ENCODE peak calls at places on chromosomes 7 and 10, in four cellular contexts. S, U, A and Y are unnamed samples.
A peak's percentile ranks its signal among the peaks of the same experiment; 100 is the strongest.

GRCh38 chr7:30309842-30310435 is 25.5 kb downstream of the ZNRF2 start:
- DNase-seq in A (no peak), S (no peak), U (no peak), Y (no peak)

GRCh38 chr10:65518379-65518778 is 1407.5 kb upstream of the LRRTM3 start:
- DNase-seq in S (peak; percentile 72), A (no peak), U (peak; percentile 33), Y (no peak)

GRCh38 chr10:24339387-24339786 is 130.4 kb downstream of the KIAA1217 start:
- DNase-seq in U (no peak), S (no peak), A (no peak), Y (no peak)

GRCh38 chr10:71933651-71934050 is 30.5 kb upstream of the CHST3 start:
- DNase-seq in S (no peak), A (no peak), U (no peak), Y (no peak)

GRCh38 chr7:121273467-121274167 is 55.2 kb upstream of the WNT16 start:
- DNase-seq in S (no peak), U (no peak), A (no peak), Y (no peak)

GRCh38 chr7:26331789-26332188 is 40.1 kb downstream of the SNX10 start:
- DNase-seq in U (no peak), S (no peak), A (no peak), Y (no peak)

GRCh38 chr7:38303866-38304265 is 30.4 kb upstream of the TARP start:
- DNase-seq in U (no peak), A (no peak), S (no peak), Y (no peak)

GRCh38 chr10:31148955-31149354 is 117.3 kb upstream of the ZNF438 start:
- DNase-seq in S (no peak), U (no peak), A (no peak), Y (no peak)

GRCh38 chr10:69180525-69181204 is 631 bp downstream of the SUPV3L1 start:
- DNase-seq in U (peak; percentile 13), S (peak; percentile 17), A (no peak), Y (no peak)

GRCh38 chr10:131049051-131049450 is 262.5 kb downstream of the TCERG1L start:
- DNase-seq in U (no peak), A (no peak), S (no peak), Y (no peak)

GRCh38 chr10:13831711-13832110 is 244.9 kb downstream of the PRPF18 start:
- DNase-seq in U (no peak), S (no peak), A (no peak), Y (no peak)

GRCh38 chr7:45624392-45624760 is 50.2 kb downstream of the ADCY1 start:
- DNase-seq in A (no peak), U (no peak), S (no peak), Y (no peak)

GRCh38 chr10:110977662-110978061 is 58.3 kb downstream of the SHOC2 start:
- DNase-seq in A (no peak), S (peak; percentile 70), U (no peak), Y (no peak)

GRCh38 chr7:50956522-50957155 is 173.9 kb upstream of the GRB10 start:
- DNase-seq in A (no peak), S (no peak), U (no peak), Y (no peak)

GRCh38 chr7:50953820-50954219 is 171.1 kb upstream of the GRB10 start:
- DNase-seq in A (no peak), U (peak; percentile 65), S (peak; percentile 73), Y (no peak)

GRCh38 chr7:50953303-50953702 is 170.6 kb upstream of the GRB10 start:
- DNase-seq in U (no peak), A (no peak), S (no peak), Y (no peak)

GRCh38 chr7:50954245-50954644 is 171.5 kb upstream of the GRB10 start:
- DNase-seq in U (no peak), A (no peak), S (no peak), Y (no peak)

GRCh38 chr7:50954716-50955115 is 172.0 kb upstream of the GRB10 start:
- DNase-seq in A (no peak), U (no peak), S (no peak), Y (no peak)
- H3K27me3 ChIP-seq in A (no peaks in the 10 kb centered on the region), U (no peaks in the 10 kb centered on the region), S (no peaks in the 10 kb centered on the region), Y (no peaks in the 10 kb centered on the region)

GRCh38 chr10:84201682-84202081 is 7.3 kb downstream of the CDHR1 start:
- DNase-seq in A (no peak), S (no peak), U (no peak), Y (no peak)

GRCh38 chr10:84200537-84201243 is 6.4 kb downstream of the CDHR1 start:
- DNase-seq in U (no peak), A (no peak), S (no peak), Y (no peak)

GRCh38 chr10:84202349-84202748 is 8.0 kb downstream of the CDHR1 start:
- DNase-seq in A (no peak), S (no peak), U (no peak), Y (no peak)

GRCh38 chr10:84198206-84198915 is 4.0 kb downstream of the CDHR1 start:
- DNase-seq in U (no peak), A (no peak), S (no peak), Y (no peak)

DNA sequence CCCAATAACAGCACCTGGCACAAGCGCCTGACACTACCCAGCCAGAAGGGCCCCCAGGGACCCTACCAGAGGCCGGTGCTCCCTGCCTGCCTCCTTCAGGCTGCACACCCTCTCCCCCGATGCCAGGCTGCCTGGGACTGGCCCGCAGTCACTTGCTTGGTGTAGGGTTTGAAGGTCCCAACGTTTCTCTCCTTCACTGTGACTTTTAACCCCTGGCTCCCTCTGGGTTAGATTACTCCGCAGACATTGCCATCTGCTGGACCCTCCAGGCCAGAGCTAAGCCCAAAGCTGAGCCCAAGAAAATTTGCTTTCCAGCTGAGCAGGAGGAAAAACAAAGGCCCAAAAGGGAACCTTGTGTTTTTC is 6.9 kb downstream of the CDHR1 start:
- DNase-seq in S (no peak), U (no peak), A (no peak), Y (no peak)
- TF ChIP-seq CTCF in S (no peak), U (no peak), A (no peak), Y (no peak)

GRCh38 chr7:1424041-1424440 is 35.2 kb downstream of the MICALL2 start:
- DNase-seq in U (no peak), A (no peak), S (no peak), Y (no peak)

GRCh38 chr7:1421946-1422345 is 37.3 kb downstream of the MICALL2 start:
- DNase-seq in S (no peak), U (no peak), A (no peak), Y (no peak)

GRCh38 chr7:1421020-1421790 is 38.1 kb downstream of the MICALL2 start:
- DNase-seq in U (no peak), S (no peak), A (no peak), Y (no peak)

GRCh38 chr7:1423266-1423811 is 35.9 kb downstream of the MICALL2 start:
- DNase-seq in U (no peak), S (no peak), A (no peak), Y (no peak)

GRCh38 chr7:1422512-1423265 is 36.6 kb downstream of the MICALL2 start:
- DNase-seq in A (no peak), S (no peak), U (no peak), Y (no peak)
- H3K27me3 ChIP-seq in A (peaks cover 94% of the 10 kb centered on the region), S (peaks cover 6% of the 10 kb centered on the region), U (peaks cover 5% of the 10 kb centered on the region), Y (peaks cover 14% of the 10 kb centered on the region)

GRCh38 chr7:17097668-17098297 is 200.7 kb upstream of the AHR start:
- DNase-seq in S (peak; percentile 12), A (no peak), U (peak; percentile 33), Y (no peak)
- TF ChIP-seq CTCF in S (no peak), A (no peak), U (no peak), Y (no peak)

GRCh38 chr10:99539820-99540219 is 7.1 kb downstream of the NKX2-3 start:
- DNase-seq in A (no peak), U (no peak), S (no peak), Y (no peak)

GRCh38 chr10:99539120-99539519 is 6.4 kb downstream of the NKX2-3 start:
- DNase-seq in U (no peak), A (no peak), S (no peak), Y (no peak)

GRCh38 chr10:99540339-99540672 is 7.6 kb downstream of the NKX2-3 start:
- DNase-seq in S (no peak), A (no peak), U (no peak), Y (no peak)

GRCh38 chr10:99538287-99538917 is 5.7 kb downstream of the NKX2-3 start:
- DNase-seq in S (no peak), A (no peak), U (no peak), Y (no peak)

DNA sequence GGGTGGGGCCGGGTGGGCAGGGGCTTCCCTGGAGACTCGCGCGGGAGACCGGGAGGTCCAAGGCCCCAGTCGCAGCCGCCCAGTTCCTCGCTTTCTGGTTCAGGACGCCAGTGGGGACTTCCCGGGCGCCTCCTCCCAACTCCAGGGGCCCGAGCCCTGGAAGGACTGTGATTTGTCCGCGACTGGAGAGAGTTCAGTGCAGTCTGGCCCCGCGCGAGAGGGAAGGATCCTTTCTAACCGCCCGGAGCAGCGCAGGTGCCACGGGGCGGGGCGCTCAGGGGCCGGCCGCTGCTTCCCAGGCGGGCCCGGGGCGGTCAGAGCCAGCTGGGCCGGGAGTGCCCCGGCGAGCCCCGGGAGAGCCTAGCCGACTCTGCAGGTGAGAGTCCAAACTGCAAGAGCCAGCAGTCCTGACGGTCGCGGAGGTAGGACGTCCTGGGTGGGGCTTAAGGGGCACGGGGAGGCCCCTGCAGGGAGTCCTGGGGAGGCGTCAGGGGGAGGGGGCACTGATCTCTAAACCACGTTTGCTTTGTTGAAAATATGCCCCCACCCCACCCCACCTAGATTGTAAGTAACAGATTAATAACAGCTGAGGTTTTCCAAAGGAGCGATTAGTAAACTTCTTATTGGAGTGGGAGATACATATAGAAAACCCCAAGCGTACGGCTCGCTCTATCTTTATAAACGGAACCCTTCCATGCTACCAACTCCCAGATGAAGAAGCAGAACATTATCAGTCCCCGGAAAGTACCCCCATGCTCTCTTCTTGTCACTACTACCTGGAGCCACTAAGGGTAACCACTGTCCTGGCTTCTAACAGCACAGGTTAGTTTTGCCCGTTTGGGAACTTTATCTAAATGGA is 8.2 kb downstream of the NKX2-3 start:
- DNase-seq in S (no peak), A (no peak), U (no peak), Y (no peak)
- H3K27me3 ChIP-seq in S (peaks cover 82% of the 10 kb centered on the region), A (peaks cover 99% of the 10 kb centered on the region), U (peaks cover 51% of the 10 kb centered on the region), Y (peaks cover 51% of the 10 kb centered on the region)

GRCh38 chr7:44236333-44236728 is 35.6 kb downstream of the YKT6 start:
- DNase-seq in U (no peak), A (no peak), S (no peak), Y (no peak)
- TF ChIP-seq CTCF in U (no peak), A (no peak), S (no peak), Y (no peak)

GRCh38 chr10:1735562-1735961 is 1.8 kb downstream of the ADARB2 start:
- DNase-seq in S (no peak), U (no peak), A (no peak), Y (no peak)

GRCh38 chr10:1738950-1739349 is 1.6 kb upstream of the ADARB2 start:
- DNase-seq in U (no peak), A (no peak), S (no peak), Y (no peak)

GRCh38 chr10:1736180-1736971 is 949 bp downstream of the ADARB2 start:
- DNase-seq in U (no peak), S (no peak), A (no peak), Y (no peak)

GRCh38 chr10:1737222-1738061 is at the start of gene ADARB2:
- DNase-seq in U (peak; percentile 35), S (no peak), A (no peak), Y (no peak)

GRCh38 chr10:1736972-1737221 is 428 bp downstream of the ADARB2 start:
- DNase-seq in U (no peak), A (no peak), S (no peak), Y (no peak)
- H3K27me3 ChIP-seq in U (peaks cover 23% of the 10 kb centered on the region), A (peaks cover 100% of the 10 kb centered on the region), S (peaks cover 12% of the 10 kb centered on the region), Y (no peaks in the 10 kb centered on the region)

GRCh38 chr7:43092819-43093218 is 19.6 kb upstream of the HECW1 start:
- DNase-seq in U (no peak), A (no peak), S (no peak), Y (no peak)

GRCh38 chr7:43099750-43100149 is 12.7 kb upstream of the HECW1 start:
- DNase-seq in U (no peak), S (no peak), A (no peak), Y (no peak)

GRCh38 chr7:43096875-43097274 is 15.6 kb upstream of the HECW1 start:
- DNase-seq in A (no peak), S (no peak), U (no peak), Y (no peak)
- TF ChIP-seq CTCF in A (no peak), S (no peak), U (no peak), Y (no peak)